ENCODE peak calls at places on chromosomes 12 and 14, in eight cellular contexts. P, C, O, H, J, V, I and S are unnamed samples.

GRCh38 chr12:4742421-4742970 is 22.3 kb downstream of the GALNT8 start:
- DNase-seq in P (no peak), C (no peak), O (no peak), H (no peak), J (no peak), V (no peak), I (no peak), S (no peak)

GRCh38 chr14:67704484-67705089 is 2.9 kb downstream of the RDH12 start:
- DNase-seq in P (peak; percentile 40), C (no peak), O (peak; percentile 59), H (peak; percentile 29), J (peak; percentile 66), V (no peak), I (no peak), S (no peak)

GRCh38 chr14:68367444-68368014 is 425.3 kb downstream of the ZFP36L1 start:
- DNase-seq in P (no peak), C (no peak), O (no peak), H (no peak), J (no peak), V (no peak), I (no peak), S (no peak)

GRCh38 chr14:79552778-79553177 is 658.5 kb downstream of the DIO2 start:
- DNase-seq in P (no peak), C (no peak), O (no peak), H (no peak), J (no peak), V (no peak), I (no peak), S (no peak)

GRCh38 chr14:98173291-98173690 is 1098.7 kb downstream of the BCL11B start:
- DNase-seq in P (peak; percentile 30), C (no peak), O (peak; percentile 84), H (no peak), J (no peak), V (no peak), I (no peak), S (no peak)

GRCh38 chr12:5246196-5246595 is 185.7 kb upstream of the NTF3 start:
- DNase-seq in P (no peak), C (no peak), O (no peak), H (no peak), J (no peak), V (no peak), I (no peak), S (no peak)

GRCh38 chr14:45698462-45699134 is 445.6 kb upstream of the MIS18BP1 start:
- DNase-seq in P (peak; percentile 53), C (no peak), O (no peak), H (no peak), J (no peak), V (no peak), I (no peak), S (no peak)

GRCh38 chr12:46177842-46178608 is 90.8 kb downstream of the SLC38A1 start:
- DNase-seq in P (no peak), C (no peak), O (no peak), H (no peak), J (no peak), V (no peak), I (no peak), S (no peak)

GRCh38 chr12:47903927-47904646 is 707 bp downstream of the VDR start:
- DNase-seq in P (peak; percentile 82), C (no peak), O (peak; percentile 83), H (no peak), J (peak; percentile 68), V (no peak), I (peak; percentile 73), S (peak; percentile 78)

GRCh38 chr12:98721204-98721702 is 76.2 kb downstream of the APAF1 start:
- DNase-seq in P (no peak), C (no peak), O (no peak), H (no peak), J (no peak), V (no peak), I (no peak), S (no peak)

GRCh38 chr12:57896437-57897201 is 44.7 kb upstream of the ATP23 start:
- DNase-seq in P (peak; percentile 83), C (peak; percentile 78), O (peak; percentile 82), H (no peak), J (no peak), V (peak; percentile 90), I (peak; percentile 78), S (peak; percentile 88)
- TF ChIP-seq CTCF in P (no peak), C (peak; percentile 45), O (peak; percentile 10), H (no peak), J (no peak), V (peak; percentile 4), I (peak; percentile 37), S (peak; percentile 37)

GRCh38 chr14:103392106-103392505 is 6.9 kb downstream of the MARK3 start:
- DNase-seq in P (no peak), C (no peak), O (no peak), H (no peak), J (no peak), V (no peak), I (no peak), S (no peak)

GRCh38 chr14:103392572-103392971 is 7.4 kb downstream of the MARK3 start:
- DNase-seq in P (no peak), C (no peak), O (no peak), H (no peak), J (no peak), V (peak; percentile 32), I (no peak), S (no peak)

GRCh38 chr14:103393078-103393477 is 7.9 kb downstream of the MARK3 start:
- DNase-seq in P (no peak), C (no peak), O (no peak), H (no peak), J (no peak), V (no peak), I (no peak), S (no peak)

GRCh38 chr14:103395245-103395644 is 10.0 kb downstream of the MARK3 start:
- DNase-seq in P (no peak), C (no peak), O (no peak), H (no peak), J (peak; percentile 49), V (no peak), I (no peak), S (no peak)

GRCh38 chr14:103393687-103394626 is 8.7 kb downstream of the MARK3 start:
- DNase-seq in P (no peak), C (no peak), O (no peak), H (no peak), J (no peak), V (no peak), I (peak; percentile 55), S (no peak)
- H3K4me3 ChIP-seq in P (no peak overlapping the region), C (no peak overlapping the region), O (no peak overlapping the region), H (no peak overlapping the region), J (no peak overlapping the region), V (no peak overlapping the region), I (no peak overlapping the region), S (peak overlapping the region; percentile 7)

DNA sequence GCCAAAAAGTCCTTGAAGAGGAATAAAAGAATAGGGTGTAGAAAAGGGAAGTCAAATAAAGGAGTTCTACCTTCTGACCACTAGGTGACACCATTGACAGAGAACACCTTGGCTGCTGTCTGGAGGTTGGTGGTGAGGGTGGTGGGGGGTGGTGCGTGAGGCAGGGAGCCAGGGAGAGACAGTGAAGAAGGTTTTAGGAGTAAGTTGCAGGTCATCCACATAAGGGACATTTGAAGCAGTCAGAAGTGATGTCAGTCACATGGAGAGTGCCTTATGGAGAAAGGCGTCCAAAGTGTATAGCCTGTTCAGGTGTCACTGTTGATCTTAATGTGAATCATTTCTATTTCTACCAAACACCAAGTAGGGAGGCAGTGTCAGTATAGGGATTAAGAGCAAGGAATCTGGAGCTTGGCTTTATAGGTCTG is 279.3 kb upstream of the DDHD1 start:
- DNase-seq in P (no peak), C (no peak), O (no peak), H (no peak), J (no peak), V (no peak), I (no peak), S (no peak)
- TF ChIP-seq CTCF in P (peak; percentile 35), C (peak; percentile 52), O (peak; percentile 47), H (peak; percentile 59), J (peak; percentile 82), V (peak; percentile 13), I (peak; percentile 53), S (peak; percentile 54)

GRCh38 chr12:122024132-122024785 is 2.6 kb downstream of the BCL7A start:
- DNase-seq in P (no peak), C (no peak), O (no peak), H (no peak), J (no peak), V (no peak), I (no peak), S (no peak)
- H3K4me3 ChIP-seq in P (peak overlapping the region; percentile 59), C (peak overlapping the region; percentile 71), O (peak overlapping the region; percentile 77), H (peak overlapping the region; percentile 62), J (no peak overlapping the region), V (no peak overlapping the region), I (peak overlapping the region; percentile 75), S (peak overlapping the region; percentile 68)

GRCh38 chr12:69633061-69633460 is 22.4 kb upstream of the LRRC10 start:
- DNase-seq in P (no peak), C (no peak), O (no peak), H (no peak), J (no peak), V (no peak), I (no peak), S (no peak)
- TF ChIP-seq CTCF in P (no peak), C (no peak), O (no peak), H (no peak), J (no peak), V (no peak), I (no peak), S (no peak)

DNA sequence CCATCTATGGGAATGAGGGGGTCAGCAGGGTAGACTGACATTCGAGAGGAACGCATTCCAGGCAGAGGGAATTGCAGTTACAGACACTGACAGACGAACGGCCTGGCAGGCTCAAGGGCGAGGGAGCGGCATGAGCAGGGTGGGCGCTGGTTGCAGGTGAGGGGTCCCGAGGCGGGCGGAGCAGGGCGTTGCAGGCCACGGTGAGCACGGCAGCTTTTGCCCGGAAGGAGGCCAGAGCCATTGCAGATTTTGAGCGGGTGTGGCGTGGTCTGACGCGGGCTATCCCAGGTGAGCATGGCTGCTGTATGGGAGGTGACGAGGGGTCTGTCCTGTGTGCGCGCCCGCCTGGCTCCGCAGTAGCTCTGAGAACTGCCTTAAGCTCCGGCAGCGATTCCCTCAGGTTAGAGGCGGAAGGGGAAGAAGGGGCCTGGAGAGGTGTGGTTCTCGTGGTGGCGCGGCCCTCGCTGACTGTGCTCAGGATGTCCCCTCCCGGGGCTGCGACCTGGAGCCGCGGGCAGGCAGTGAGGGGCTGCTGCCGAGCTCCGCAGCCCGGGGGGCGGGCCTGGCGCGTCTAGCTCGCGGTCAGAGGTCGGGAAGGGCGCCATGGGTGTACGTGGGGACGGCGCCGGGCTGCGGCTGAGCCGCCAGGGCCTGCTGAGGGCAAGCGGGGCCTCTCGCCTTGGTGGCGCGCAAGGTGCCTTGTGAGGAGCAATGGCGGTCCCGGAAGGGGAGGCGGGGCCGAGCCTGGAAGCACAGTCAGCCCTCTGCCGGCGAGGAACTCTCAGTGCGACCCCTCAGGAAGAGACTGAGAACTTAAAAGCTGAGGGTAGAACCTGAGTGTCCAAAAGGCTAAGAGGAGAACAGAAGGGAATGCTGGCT is 177.1 kb downstream of the CACNA1C start:
- DNase-seq in P (no peak), C (no peak), O (no peak), H (no peak), J (no peak), V (peak; percentile 85), I (no peak), S (no peak)
- H3K4me3 ChIP-seq in P (no peak overlapping the region), C (no peak overlapping the region), O (no peak overlapping the region), H (no peak overlapping the region), J (no peak overlapping the region), V (no peak overlapping the region), I (peak overlapping the region; percentile 14), S (no peak overlapping the region)

DNA sequence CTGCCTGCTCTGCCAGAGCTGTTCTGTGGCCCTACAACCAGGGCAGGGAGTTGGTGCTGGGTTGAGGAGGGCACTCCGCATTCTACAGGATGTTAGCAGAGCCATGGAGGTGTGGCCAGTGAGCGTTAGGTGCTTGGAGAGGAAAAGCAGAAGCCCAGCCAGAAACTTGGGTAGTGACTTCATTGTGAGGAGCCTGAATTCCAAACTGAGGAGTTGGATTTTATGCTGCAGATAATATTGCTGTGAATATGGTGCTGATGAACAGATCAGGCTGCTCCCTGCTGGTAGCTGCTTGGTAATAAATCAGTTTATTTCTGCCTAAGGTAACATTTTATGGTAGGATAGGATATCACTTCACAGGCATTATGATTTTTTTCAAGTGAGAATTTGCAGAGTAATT is 7.1 kb upstream of the CCDC175 start:
- DNase-seq in P (no peak), C (no peak), O (no peak), H (no peak), J (no peak), V (no peak), I (no peak), S (no peak)
- TF ChIP-seq CTCF in P (no peak), C (no peak), O (no peak), H (no peak), J (no peak), V (no peak), I (no peak), S (no peak)